ENCODE peak calls at places on chromosomes 11 and 22, in six cellular contexts. Y, S, R, Q, O and F are unnamed samples.

GRCh38 chr22:20618488-20618887 is 111.1 kb downstream of the MED15 start:
- DNase-seq in O (no peak), Q (no peak), Y (no peak), S (no peak), R (no peak), F (no peak)

GRCh38 chr11:29333993-29334780 is 682.6 kb downstream of the KCNA4 start:
- DNase-seq in O (no peak), S (no peak), Y (no peak), Q (no peak), R (no peak), F (no peak)

GRCh38 chr11:123083623-123084029 is 21.7 kb upstream of the HSPA8 start:
- DNase-seq in S (peak; percentile 35), Q (peak; percentile 75), Y (no peak), R (peak; percentile 36), O (peak; percentile 67), F (peak; percentile 95)

GRCh38 chr11:19018901-19019300 is 41.6 kb downstream of the MRGPRX2 start:
- DNase-seq in Q (no peak), S (no peak), O (no peak), Y (no peak), R (no peak), F (no peak)

GRCh38 chr11:92393218-92393617 is 168.6 kb downstream of the FAT3 start:
- DNase-seq in R (no peak), O (no peak), S (no peak), Q (no peak), Y (no peak), F (no peak)

GRCh38 chr11:130670200-130670599 is 221.8 kb downstream of the ADAMTS15 start:
- DNase-seq in O (no peak), Q (no peak), Y (no peak), S (no peak), R (no peak), F (no peak)

GRCh38 chr11:61258546-61258945 is 17.6 kb downstream of the PGA5 start:
- DNase-seq in O (no peak), R (no peak), S (no peak), Q (no peak), Y (no peak), F (no peak)

GRCh38 chr11:9577551-9577950 is 4.1 kb downstream of the WEE1 start:
- DNase-seq in O (no peak), R (no peak), Y (no peak), S (no peak), Q (no peak), F (no peak)

GRCh38 chr22:43305806-43306205 is 37.4 kb downstream of the SCUBE1 start:
- DNase-seq in R (no peak), Y (no peak), Q (no peak), O (no peak), S (no peak), F (no peak)

GRCh38 chr11:62445314-62445740 is 26.5 kb downstream of the SCGB1A1 start:
- DNase-seq in S (no peak), O (no peak), R (no peak), Q (no peak), Y (peak; percentile 82), F (no peak)

GRCh38 chr11:2772544-2773031 is 72.8 kb upstream of the KCNQ1OT1 start:
- DNase-seq in Q (peak; percentile 78), Y (no peak), S (peak; percentile 11), R (no peak), O (no peak), F (no peak)

GRCh38 chr11:127528297-127528696 is 527.7 kb upstream of the KIRREL3 start:
- DNase-seq in Q (no peak), S (no peak), O (no peak), R (no peak), Y (no peak), F (no peak)

GRCh38 chr11:93221539-93221938 is 23.7 kb upstream of the SLC36A4 start:
- DNase-seq in S (no peak), R (no peak), Q (no peak), Y (no peak), O (no peak), F (no peak)

GRCh38 chr22:17822087-17822486 is 47.8 kb upstream of the BID start:
- DNase-seq in R (no peak), Q (no peak), Y (no peak), S (no peak), O (no peak), F (no peak)

GRCh38 chr11:62125316-62125715 is 1.5 kb downstream of the INCENP start:
- DNase-seq in S (no peak), O (no peak), Y (no peak), Q (no peak), R (no peak), F (no peak)

GRCh38 chr22:42884616-42885375 is 27.7 kb upstream of the ARFGAP3 start:
- DNase-seq in Q (no peak), O (no peak), S (no peak), Y (no peak), R (no peak), F (no peak)

GRCh38 chr11:94803491-94803890 is 35.3 kb downstream of the AMOTL1 start:
- DNase-seq in R (no peak), Y (no peak), O (no peak), S (no peak), Q (no peak), F (no peak)

GRCh38 chr11:67372232-67372992 is 986 bp downstream of the CLCF1 start:
- DNase-seq in R (no peak), O (no peak), S (no peak), Y (no peak), Q (no peak), F (no peak)

GRCh38 chr11:5596611-5597201 is at the start of gene TRIM6:
- DNase-seq in R (no peak), O (no peak), Y (no peak), S (no peak), Q (peak; percentile 10), F (no peak)

GRCh38 chr11:102148059-102148458 is 37.8 kb downstream of the YAP1 start:
- DNase-seq in O (no peak), S (no peak), Q (no peak), R (no peak), Y (no peak), F (no peak)

GRCh38 chr11:68549789-68550484 is 89.4 kb downstream of the PPP6R3 start:
- DNase-seq in O (no peak), Q (no peak), S (no peak), R (no peak), Y (no peak), F (no peak)

GRCh38 chr11:3169235-3169951 is 4.3 kb upstream of the OSBPL5 start:
- DNase-seq in Q (peak; percentile 24), S (no peak), R (no peak), Y (no peak), O (no peak), F (no peak)

GRCh38 chr22:22111267-22111751 is 128.7 kb upstream of the TOP3B start:
- DNase-seq in R (no peak), Q (peak; percentile 74), S (no peak), O (peak; percentile 12), Y (no peak), F (no peak)

GRCh38 chr22:42300286-42301071 is 30.0 kb upstream of the TCF20 start:
- DNase-seq in S (no peak), O (no peak), Q (peak; percentile 58), R (no peak), Y (no peak), F (no peak)

GRCh38 chr11:74709175-74709574 is 22.1 kb downstream of the CHRDL2 start:
- DNase-seq in Q (no peak), R (no peak), O (no peak), S (no peak), Y (no peak), F (no peak)

GRCh38 chr11:60786811-60787567 is 1.9 kb downstream of the MS4A10 start:
- DNase-seq in R (no peak), Y (no peak), O (no peak), S (no peak), Q (no peak), F (no peak)

GRCh38 chr11:64655901-64656601 is 65.0 kb downstream of the SLC22A12 start:
- DNase-seq in S (no peak), Q (no peak), Y (no peak), R (no peak), O (no peak), F (no peak)

GRCh38 chr11:45431301-45432018 is 145.3 kb upstream of the SYT13 start:
- DNase-seq in O (no peak), Q (no peak), Y (no peak), S (no peak), R (no peak), F (no peak)

GRCh38 chr11:75421035-75421602 is 11.9 kb downstream of the KLHL35 start:
- DNase-seq in O (no peak), S (no peak), Q (no peak), R (no peak), Y (no peak), F (no peak)

GRCh38 chr11:61071208-61071681 is 31.0 kb upstream of the CD5 start:
- DNase-seq in R (peak; percentile 42), O (peak; percentile 43), Y (no peak), S (peak; percentile 55), Q (peak; percentile 80), F (no peak)

GRCh38 chr22:47092896-47093311 is 330.5 kb downstream of the TBC1D22A start:
- DNase-seq in R (no peak), S (no peak), Q (no peak), Y (no peak), O (no peak), F (no peak)

GRCh38 chr11:78228467-78228866 is 39.7 kb downstream of the USP35 start:
- DNase-seq in S (no peak), O (no peak), R (no peak), Y (peak; percentile 88), Q (peak; percentile 19), F (no peak)

GRCh38 chr11:103907548-103908455 is 128.6 kb upstream of the DDI1 start:
- DNase-seq in S (no peak), R (no peak), Q (no peak), Y (no peak), O (no peak), F (no peak)

GRCh38 chr11:68439355-68440065 is 21.0 kb upstream of the PPP6R3 start:
- DNase-seq in S (no peak), Y (no peak), R (no peak), O (no peak), Q (no peak), F (no peak)

GRCh38 chr11:84019576-84020194 is 733.5 kb upstream of the CCDC90B start:
- DNase-seq in Y (no peak), Q (no peak), O (no peak), S (no peak), R (no peak), F (no peak)

GRCh38 chr11:67562951-67563350 is 20.7 kb upstream of the GSTP1 start:
- DNase-seq in Q (no peak), Y (no peak), O (no peak), S (no peak), R (no peak), F (no peak)

GRCh38 chr11:1747753-1748466 is 2.5 kb downstream of the IFITM10 start:
- DNase-seq in R (no peak), O (no peak), Q (no peak), S (peak; percentile 17), Y (no peak), F (peak; percentile 20)

GRCh38 chr11:115126092-115126491 is 378.1 kb downstream of the CADM1 start:
- DNase-seq in R (no peak), S (no peak), Q (no peak), O (no peak), Y (no peak), F (no peak)

GRCh38 chr11:26365284-26365683 is 33.4 kb downstream of the ANO3 start:
- DNase-seq in O (no peak), R (no peak), S (no peak), Q (no peak), Y (no peak), F (no peak)